ENCODE peak calls at places on chromosomes 5 and 9, in eight cellular contexts. R, B, F, M, N, J, K and S are unnamed samples. For H3K9me3, the result is how much of the 10 kb centered on the place peaks cover.

GRCh38 chr5:169413416-169413815 is 112.5 kb upstream of the SLIT3 start:
- DNase-seq in R (no peak), B (no peak), F (no peak), M (no peak), N (no peak), J (no peak), K (no peak), S (no peak)

GRCh38 chr5:33321026-33321425 is 119.7 kb upstream of the TARS1 start:
- DNase-seq in R (peak), B (no peak), F (no peak), M (no peak), N (no peak), J (peak), K (no peak), S (no peak)

GRCh38 chr5:158560170-158560569 is 539.5 kb downstream of the EBF1 start:
- DNase-seq in R (no peak), B (no peak), F (no peak), M (no peak), N (peak), J (peak), K (no peak), S (no peak)

GRCh38 chr5:126198509-126198908 is 224.7 kb upstream of the GRAMD2B start:
- DNase-seq in R (no peak), B (no peak), F (no peak), M (no peak), N (no peak), J (no peak), K (no peak), S (no peak)

GRCh38 chr5:78610163-78610583 is 38.4 kb downstream of the LHFPL2 start:
- DNase-seq in R (peak), B (no peak), F (no peak), M (no peak), N (no peak), J (no peak), K (peak), S (no peak)

GRCh38 chr5:42361321-42361688 is 61.9 kb upstream of the GHR start:
- DNase-seq in R (no peak), B (no peak), F (no peak), M (no peak), N (no peak), J (no peak), K (no peak), S (no peak)

GRCh38 chr5:71836084-71836483 is 117.0 kb downstream of the CARTPT start:
- DNase-seq in R (no peak), B (peak), F (no peak), M (no peak), N (no peak), J (no peak), K (no peak), S (no peak)

GRCh38 chr5:88251048-88251711 is 17.5 kb downstream of the TMEM161B start:
- DNase-seq in R (no peak), B (no peak), F (no peak), M (no peak), N (no peak), J (no peak), K (no peak), S (no peak)

GRCh38 chr5:117999939-118000549 is 988.3 kb downstream of the DTWD2 start:
- DNase-seq in R (no peak), B (no peak), F (no peak), M (no peak), N (no peak), J (no peak), K (no peak), S (no peak)

GRCh38 chr5:114434396-114435219 is 72.7 kb downstream of the KCNN2 start:
- DNase-seq in R (no peak), B (no peak), F (no peak), M (no peak), N (no peak), J (no peak), K (no peak), S (no peak)

GRCh38 chr5:176845392-176845713 is 35.0 kb downstream of the UNC5A start:
- DNase-seq in R (no peak), B (no peak), F (no peak), M (no peak), N (no peak), J (no peak), K (no peak), S (no peak)

GRCh38 chr5:153659337-153659736 is 168.9 kb downstream of the GRIA1 start:
- DNase-seq in R (no peak), B (no peak), F (no peak), M (no peak), N (no peak), J (no peak), K (no peak), S (no peak)

GRCh38 chr5:178642351-178642909 is 15.6 kb upstream of the CLK4 start:
- DNase-seq in R (no peak), B (peak), F (no peak), M (no peak), N (no peak), J (peak), K (no peak), S (no peak)

GRCh38 chr5:4191024-4191423 is 595.4 kb downstream of the IRX1 start:
- DNase-seq in R (no peak), B (peak), F (no peak), M (no peak), N (no peak), J (no peak), K (no peak), S (no peak)

GRCh38 chr5:76331139-76331538 is 71.9 kb upstream of the IQGAP2 start:
- DNase-seq in R (no peak), B (peak), F (no peak), M (no peak), N (no peak), J (no peak), K (no peak), S (no peak)

GRCh38 chr5:132258102-132259060 is 885 bp downstream of the PDLIM4 start:
- DNase-seq in R (peak), B (no peak), F (no peak), M (no peak), N (no peak), J (peak), K (peak), S (no peak)

GRCh38 chr9:118336167-118336951 is 632.2 kb downstream of the TLR4 start:
- DNase-seq in R (no peak), B (no peak), F (no peak), M (no peak), N (no peak), J (no peak), K (no peak), S (no peak)

GRCh38 chr9:123191660-123192059 is 76.7 kb downstream of the STRBP start:
- DNase-seq in R (no peak), B (no peak), F (no peak), M (no peak), N (no peak), J (no peak), K (no peak), S (no peak)

GRCh38 chr9:71303351-71303750 is 181.9 kb upstream of the TRPM3 start:
- DNase-seq in R (no peak), B (no peak), F (no peak), M (no peak), N (no peak), J (no peak), K (no peak), S (no peak)

GRCh38 chr5:31671339-31671741 is 32.4 kb downstream of the PDZD2 start:
- DNase-seq in R (peak), B (no peak), F (no peak), M (no peak), N (no peak), J (no peak), K (no peak), S (no peak)

GRCh38 chr9:114078021-114078780 is at the start of gene AMBP:
- DNase-seq in R (peak), B (no peak), F (peak), M (peak), N (peak), J (no peak), K (peak), S (peak)

GRCh38 chr5:40781843-40782409 is 16.2 kb downstream of the PRKAA1 start:
- DNase-seq in R (no peak), B (no peak), F (no peak), M (no peak), N (no peak), J (no peak), K (no peak), S (peak)

GRCh38 chr9:127979333-127980055 is 1.3 kb downstream of the EEIG1 start:
- DNase-seq in R (peak), B (peak), F (peak), M (no peak), N (peak), J (no peak), K (peak), S (peak)

GRCh38 chr9:136075881-136076678 is 19.0 kb downstream of the NACC2 start:
- DNase-seq in R (peak), B (no peak), F (peak), M (no peak), N (no peak), J (peak), K (no peak), S (no peak)

GRCh38 chr5:21071986-21072385 is 1084.0 kb upstream of the CDH18 start:
- DNase-seq in R (no peak), B (no peak), F (no peak), M (no peak), N (no peak), J (no peak), K (no peak), S (no peak)

GRCh38 chr5:69454460-69455249 is 37.9 kb upstream of the OCLN start:
- DNase-seq in R (no peak), B (no peak), F (no peak), M (no peak), N (peak), J (no peak), K (peak), S (peak)

GRCh38 chr5:164504141-164504772 is 998.8 kb downstream of the MAT2B start:
- DNase-seq in R (no peak), B (peak), F (no peak), M (peak), N (peak), J (no peak), K (peak), S (peak)

GRCh38 chr9:94948567-94949235 is 222.2 kb downstream of the AOPEP start:
- DNase-seq in R (no peak), B (no peak), F (no peak), M (no peak), N (no peak), J (no peak), K (no peak), S (no peak)

GRCh38 chr9:122055668-122056067 is 37.4 kb downstream of the TTLL11 start:
- DNase-seq in R (no peak), B (no peak), F (no peak), M (no peak), N (no peak), J (no peak), K (no peak), S (no peak)

GRCh38 chr9:118829334-118829733 is 539.9 kb downstream of the BRINP1 start:
- DNase-seq in R (no peak), B (no peak), F (no peak), M (no peak), N (no peak), J (no peak), K (no peak), S (no peak)

GRCh38 chr9:130936285-130937117 is 2.5 kb downstream of the FIBCD1 start:
- DNase-seq in R (peak), B (no peak), F (no peak), M (no peak), N (peak), J (no peak), K (peak), S (peak)

GRCh38 chr5:40675396-40676133 is 4.2 kb upstream of the PTGER4 start:
- DNase-seq in R (no peak), B (no peak), F (no peak), M (no peak), N (no peak), J (no peak), K (no peak), S (no peak)

GRCh38 chr5:119943148-119943547 is 313.8 kb downstream of the FAM170A start:
- DNase-seq in R (no peak), B (no peak), F (no peak), M (no peak), N (no peak), J (no peak), K (no peak), S (no peak)

GRCh38 chr5:144467795-144468194 is 297.1 kb downstream of the KCTD16 start:
- DNase-seq in R (no peak), B (peak), F (no peak), M (peak), N (peak), J (no peak), K (peak), S (no peak)

GRCh38 chr5:22473865-22474264 is 379.3 kb downstream of the CDH12 start:
- DNase-seq in R (no peak), B (no peak), F (no peak), M (no peak), N (no peak), J (no peak), K (no peak), S (no peak)

GRCh38 chr5:143016777-143017374 is 246.7 kb downstream of the ARHGAP26 start:
- DNase-seq in R (no peak), B (peak), F (no peak), M (peak), N (no peak), J (no peak), K (peak), S (no peak)

GRCh38 chr5:1315018-1315708 is 20.3 kb upstream of the TERT start:
- DNase-seq in R (peak), B (no peak), F (no peak), M (no peak), N (no peak), J (no peak), K (no peak), S (no peak)
- H3K4me3 ChIP-seq in R (no peak), B (no peak), F (peak), M (no peak), N (no peak), J (no peak), K (no peak), S (no peak)

DNA sequence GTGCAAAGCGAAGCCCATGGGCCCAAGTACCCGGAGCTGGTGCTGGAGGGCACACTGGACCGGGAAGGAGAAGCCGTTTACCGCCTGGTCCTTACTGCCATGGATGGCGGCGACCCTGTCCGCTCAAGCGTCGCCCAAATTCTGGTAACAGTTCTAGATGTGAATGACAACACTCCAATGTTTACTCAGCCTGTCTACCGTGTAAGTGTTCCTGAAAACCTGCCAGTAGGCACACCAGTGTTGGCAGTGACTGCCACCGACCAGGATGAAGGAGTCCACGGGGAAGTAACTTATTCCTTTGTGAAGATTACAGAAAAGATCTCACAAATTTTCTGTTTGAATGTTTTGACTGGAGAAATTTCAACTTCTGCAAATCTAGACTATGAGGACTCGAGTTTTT is 936 bp downstream of the PCDHGA6 start:
- DNase-seq in R (no peak), B (no peak), F (no peak), M (no peak), N (no peak), J (no peak), K (no peak), S (peak)
- H3K9me3 ChIP-seq in R (half or more), B (under half), F (under half), M (under half), N (half or more), J (under half), K (under half), S (under half)

GRCh38 chr9:69355232-69355631 is 30.2 kb downstream of the ENTREP1 start:
- DNase-seq in R (no peak), B (no peak), F (no peak), M (no peak), N (no peak), J (no peak), K (no peak), S (no peak)
- H3K27ac ChIP-seq in R (no peak), B (no peak), F (no peak), M (no peak), N (no peak), J (no peak), K (no peak), S (no peak)

DNA sequence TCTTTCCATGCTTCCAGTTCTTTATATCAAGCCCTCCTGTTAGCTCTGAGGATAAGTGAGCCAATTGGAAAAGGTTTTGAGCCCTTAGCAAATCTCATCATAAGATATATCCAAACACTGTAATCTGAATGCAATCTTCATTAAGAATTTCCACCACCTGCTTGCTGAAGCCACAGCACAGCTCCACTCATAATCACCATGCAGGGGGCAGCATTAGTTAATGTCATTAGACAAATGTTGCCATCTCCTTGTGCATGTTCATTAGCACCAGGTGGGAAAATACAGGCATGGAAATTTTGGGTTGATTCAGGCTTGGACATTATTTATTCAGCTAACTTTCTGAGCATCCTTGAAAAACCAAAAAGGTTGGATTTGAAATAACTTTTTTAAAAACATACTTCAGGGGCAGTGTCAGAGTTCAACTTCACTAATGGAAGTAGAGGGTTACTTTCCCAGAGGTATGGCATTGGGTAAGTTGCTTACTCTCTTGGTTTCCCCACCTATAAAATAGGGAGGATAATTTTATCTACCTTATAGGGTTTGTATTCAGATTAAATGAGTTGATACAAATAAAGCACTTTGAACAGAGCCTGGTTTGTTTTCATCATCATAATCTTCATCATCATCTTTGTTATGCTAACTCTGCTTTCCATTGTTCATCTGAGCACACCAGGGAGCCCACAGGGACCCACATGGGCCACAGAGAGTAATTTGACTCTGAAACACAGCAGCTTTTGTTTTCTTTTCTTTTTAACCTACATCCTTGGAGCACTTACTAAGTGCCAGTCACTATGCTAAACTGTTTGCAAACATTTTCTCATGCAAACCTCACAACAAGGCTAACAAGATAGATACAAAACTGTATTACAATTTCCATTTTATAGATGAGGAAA is 179.0 kb upstream of the SLC24A2 start:
- DNase-seq in R (no peak), B (no peak), F (no peak), M (no peak), N (no peak), J (no peak), K (no peak), S (peak)
- H3K4me3 ChIP-seq in R (no peak), B (no peak), F (no peak), M (no peak), N (no peak), J (no peak), K (no peak), S (no peak)

GRCh38 chr9:17319822-17320221 is 185.0 kb downstream of the CNTLN start:
- DNase-seq in R (no peak), B (no peak), F (no peak), M (no peak), N (no peak), J (no peak), K (no peak), S (no peak)

GRCh38 chr9:17318821-17319320 is 184.0 kb downstream of the CNTLN start:
- DNase-seq in R (no peak), B (no peak), F (no peak), M (no peak), N (no peak), J (no peak), K (no peak), S (no peak)

DNA sequence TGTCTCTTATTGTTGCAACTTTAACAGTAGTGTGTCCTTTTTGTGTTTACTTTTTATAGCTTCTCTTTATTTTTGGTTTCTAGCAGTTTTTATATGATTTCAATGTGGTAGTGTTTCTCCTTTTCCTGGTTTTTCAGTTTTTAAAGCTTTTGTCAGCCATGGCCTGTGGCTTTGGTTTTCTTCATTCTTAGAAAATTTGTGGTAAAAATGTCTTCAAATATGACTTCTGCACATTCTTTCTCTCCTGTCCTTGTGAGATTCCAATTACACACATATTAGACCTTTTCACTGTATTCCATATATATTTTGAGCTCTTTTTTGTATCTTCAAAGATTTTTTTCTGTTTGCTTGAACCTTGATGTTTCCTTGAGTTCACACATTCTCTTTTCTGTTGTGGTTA is 180.5 kb downstream of the CNTLN start:
- DNase-seq in R (no peak), B (no peak), F (no peak), M (no peak), N (no peak), J (no peak), K (no peak), S (no peak)
- H3K9me3 ChIP-seq in R (under half), B (under half), F (under half), M (under half), N (under half), J (under half), K (under half), S (under half)

GRCh38 chr9:79277916-79278447 is 293.8 kb upstream of the TLE4 start:
- DNase-seq in R (no peak), B (no peak), F (no peak), M (no peak), N (no peak), J (no peak), K (no peak), S (no peak)
- H3K27ac ChIP-seq in R (no peak), B (no peak), F (no peak), M (no peak), N (no peak), J (no peak), K (no peak), S (no peak)

DNA sequence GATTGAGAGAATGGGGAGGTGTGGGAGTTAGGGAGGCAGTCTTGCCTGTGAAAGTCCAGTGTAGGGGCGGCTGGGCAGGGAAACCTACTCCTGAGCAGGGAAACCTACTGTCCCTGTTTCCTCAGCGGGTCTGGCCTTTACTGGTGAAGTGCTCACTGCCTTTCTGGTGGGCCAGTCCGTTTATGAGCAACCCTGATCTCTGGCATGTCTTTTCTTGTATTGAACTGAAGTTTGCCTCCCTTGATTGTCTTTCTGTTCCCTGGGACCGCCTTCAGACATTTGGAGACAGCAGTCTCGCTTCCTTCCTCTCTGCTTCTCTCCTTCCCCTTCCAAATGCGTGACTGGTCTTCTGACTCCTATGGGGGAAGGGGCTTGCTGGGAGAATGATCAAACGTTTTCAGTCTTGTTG is 2.9 kb downstream of the SNX18 start:
- DNase-seq in R (peak), B (peak), F (no peak), M (no peak), N (no peak), J (no peak), K (no peak), S (peak)
- H3K4me3 ChIP-seq in R (peak), B (peak), F (peak), M (peak), N (peak), J (peak), K (peak), S (peak)

GRCh38 chr5:13045897-13046551 is 898.5 kb downstream of the DNAH5 start:
- DNase-seq in R (no peak), B (no peak), F (no peak), M (no peak), N (no peak), J (no peak), K (no peak), S (no peak)
- H3K9me3 ChIP-seq in R (under half), B (under half), F (under half), M (under half), N (half or more), J (under half), K (under half), S (under half)